ENCODE peak calls at places on chromosomes 16 and 17, in seven cellular contexts. A is sigmoid colon, Y is SK-N-SH, B is GM23338, X is GM12878, N is HCT116, S is prostate gland. T is an unnamed sample.

GRCh38 chr16:10641953-10642949 is 52.5 kb downstream of the TEKT5 start:
- DNase-seq in X (no peak), N (no peak), Y (no peak), S (no peak), B (peak; percentile 76), A (no peak), T (no peak)

GRCh38 chr17:62724398-62725146 is 83.5 kb downstream of the MARCHF10 start:
- DNase-seq in B (no peak), N (no peak), S (peak; percentile 53), X (peak; percentile 91), A (peak; percentile 12), Y (no peak), T (no peak)

GRCh38 chr17:7250655-7251329 is 742 bp downstream of the CTDNEP1 start:
- DNase-seq in B (peak; percentile 27), Y (no peak), A (no peak), N (no peak), X (no peak), S (no peak), T (no peak)

GRCh38 chr16:86761117-86761971 is 183.0 kb downstream of the FOXL1 start:
- DNase-seq in N (peak; percentile 51), Y (peak; percentile 73), B (peak; percentile 84), A (no peak), X (no peak), S (no peak), T (no peak)

GRCh38 chr16:819336-819735 is 18.8 kb upstream of the GNG13 start:
- DNase-seq in S (no peak), A (no peak), Y (no peak), N (no peak), X (no peak), B (no peak), T (no peak)

GRCh38 chr16:87123356-87124001 is 193.7 kb downstream of the C16orf95 start:
- DNase-seq in N (no peak), A (peak; percentile 24), B (no peak), X (no peak), S (no peak), Y (no peak), T (no peak)

GRCh38 chr17:36665417-36665816 is 64.0 kb downstream of the MRM1 start:
- DNase-seq in A (no peak), Y (no peak), X (no peak), S (no peak), B (no peak), N (no peak), T (no peak)

GRCh38 chr16:20941635-20941926 is 41.0 kb downstream of the LYRM1 start:
- DNase-seq in B (no peak), A (no peak), N (no peak), X (no peak), S (no peak), Y (no peak), T (no peak)

GRCh38 chr17:1720856-1721386 is 3.6 kb upstream of the WDR81 start:
- DNase-seq in S (peak; percentile 56), Y (no peak), X (no peak), N (peak; percentile 61), A (peak; percentile 82), B (peak; percentile 77), T (no peak)

GRCh38 chr16:66572356-66572755 is 6.1 kb downstream of the CMTM1 start:
- DNase-seq in A (no peak), Y (no peak), N (no peak), S (no peak), B (no peak), X (no peak), T (no peak)

GRCh38 chr17:27994586-27994985 is 47.9 kb upstream of the NLK start:
- DNase-seq in X (no peak), S (no peak), N (no peak), B (no peak), A (no peak), Y (no peak), T (no peak)

GRCh38 chr17:56851008-56851407 is 17.1 kb downstream of the DGKE start:
- DNase-seq in B (no peak), S (no peak), Y (no peak), A (no peak), X (no peak), N (no peak), T (no peak)

GRCh38 chr17:36946726-36947091 is 2.0 kb upstream of the AATF start:
- DNase-seq in B (peak; percentile 62), Y (no peak), A (no peak), S (no peak), N (no peak), X (no peak), T (no peak)

GRCh38 chr16:610513-611381 is 20.0 kb upstream of the WFIKKN1 start:
- DNase-seq in A (peak; percentile 72), B (peak; percentile 88), X (no peak), Y (peak; percentile 78), N (no peak), S (no peak), T (no peak)

GRCh38 chr17:63516910-63517824 is 6.0 kb upstream of the KCNH6 start:
- DNase-seq in B (no peak), S (no peak), N (peak; percentile 86), X (peak; percentile 19), Y (no peak), A (no peak), T (no peak)

GRCh38 chr17:11986939-11987329 is 10.3 kb downstream of the ZNF18 start:
- DNase-seq in S (no peak), X (no peak), N (peak; percentile 32), Y (peak; percentile 41), A (no peak), B (peak; percentile 70), T (no peak)

GRCh38 chr16:15482068-15482747 is 47.8 kb downstream of the BMERB1 start:
- DNase-seq in A (peak; percentile 85), S (peak; percentile 4), X (no peak), N (peak; percentile 99), Y (peak; percentile 28), B (peak; percentile 75), T (no peak)

GRCh38 chr17:48025040-48025903 is 12.3 kb downstream of the COPZ2 start:
- DNase-seq in X (peak; percentile 70), Y (peak; percentile 97), A (peak; percentile 99), B (peak; percentile 93), S (peak; percentile 97), N (peak; percentile 98), T (peak; percentile 93)

GRCh38 chr17:69854381-69854780 is 220.6 kb upstream of the KCNJ16 start:
- DNase-seq in B (no peak), X (no peak), A (no peak), Y (no peak), N (no peak), S (no peak), T (no peak)

GRCh38 chr16:88331989-88332920 is 50.5 kb upstream of the ZNF469 start:
- DNase-seq in S (peak; percentile 66), B (no peak), X (no peak), Y (no peak), A (peak; percentile 87), N (peak; percentile 88), T (no peak)
- TF ChIP-seq POLR2AphosphoS5 in S (peak; percentile 82), B (no peak), X (no peak), Y (peak; percentile 89), A (peak; percentile 63), N (peak; percentile 45), T (no peak)

GRCh38 chr17:77145635-77146632 is 5.2 kb downstream of the SEC14L1 start:
- DNase-seq in X (peak; percentile 71), Y (peak; percentile 44), B (peak; percentile 65), S (peak; percentile 30), A (peak; percentile 83), N (no peak), T (no peak)
- TF ChIP-seq CTCF in X (no peak), Y (peak; percentile 50), B (no peak), S (peak; percentile 8), A (no peak), N (no peak), T (no peak)

DNA sequence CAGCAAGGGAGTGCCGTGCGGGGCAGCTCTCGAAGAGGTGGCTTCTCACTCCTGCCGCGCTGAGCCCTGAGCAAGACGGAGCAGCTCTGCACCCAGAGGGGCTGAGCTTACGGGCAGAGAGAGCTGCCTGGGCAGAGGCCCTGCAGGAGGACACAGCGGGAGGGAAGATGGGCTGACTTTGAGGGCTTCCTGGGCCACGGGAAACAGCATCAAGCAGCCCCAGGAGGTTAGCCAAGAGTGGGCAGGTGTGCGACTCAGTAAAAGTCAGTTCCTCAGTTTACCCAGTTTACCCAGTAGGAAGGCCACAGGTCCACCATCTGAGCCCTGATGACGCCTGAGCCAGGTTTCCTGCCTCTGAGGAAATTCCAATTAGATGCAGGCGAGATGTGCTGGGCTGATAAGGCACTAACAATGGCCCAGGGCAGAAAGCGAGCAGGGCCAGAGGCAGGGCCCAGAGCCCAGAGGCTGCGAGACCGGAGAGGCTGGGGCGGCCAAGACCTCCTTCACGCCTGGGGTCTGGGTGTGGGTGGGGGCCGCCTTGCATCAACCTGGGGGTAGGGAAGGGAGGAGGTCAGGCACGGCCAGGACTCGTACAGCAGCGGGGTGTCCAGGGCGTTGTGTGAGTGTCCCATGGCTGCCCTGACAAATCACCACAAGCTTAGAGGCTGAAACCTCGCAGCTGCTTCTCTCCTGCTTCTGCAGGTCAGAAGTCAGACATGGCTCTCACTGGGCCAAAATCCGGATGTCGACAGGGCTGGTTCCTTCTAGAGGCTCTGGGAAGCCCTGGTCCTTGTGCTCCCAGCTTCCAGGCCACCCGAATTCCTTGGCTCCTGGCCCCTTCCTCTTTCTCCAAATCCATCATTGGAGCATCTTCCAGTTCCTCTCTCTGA is 32.0 kb upstream of the CIBAR2 start:
- DNase-seq in S (no peak), Y (no peak), B (no peak), N (no peak), X (no peak), A (no peak), T (no peak)
- TF ChIP-seq POLR2AphosphoS5 in S (no peak), Y (no peak), B (no peak), N (no peak), X (no peak), A (no peak), T (no peak)

GRCh38 chr16:80824623-80825364 is 20.4 kb upstream of the CDYL2 start:
- DNase-seq in X (peak; percentile 7), B (peak; percentile 81), N (peak; percentile 64), Y (peak; percentile 38), S (peak; percentile 53), A (no peak), T (no peak)
- TF ChIP-seq CTCF in X (peak; percentile 74), B (peak; percentile 86), N (peak; percentile 84), Y (peak; percentile 84), S (peak; percentile 78), A (peak; percentile 42), T (peak; percentile 78)

DNA sequence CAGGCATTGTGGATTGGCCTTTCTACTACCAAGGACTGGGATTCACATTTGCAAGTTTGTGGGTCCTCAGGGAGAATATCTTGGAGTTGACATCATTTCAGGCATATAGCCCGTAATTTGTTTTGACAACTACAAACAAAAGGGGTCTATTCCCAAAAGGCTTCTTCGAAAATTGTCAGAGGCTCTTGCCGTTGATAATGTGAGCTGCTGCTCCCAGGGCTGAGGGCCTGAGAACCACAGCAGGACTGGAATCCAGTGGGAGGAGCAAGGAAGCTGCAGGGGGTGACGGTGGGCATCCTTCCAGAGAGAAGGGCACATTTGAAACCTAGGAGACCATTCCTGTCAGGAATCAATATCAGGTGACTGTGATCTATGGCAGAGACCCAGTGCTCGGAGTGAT is 761.6 kb upstream of the RBFOX1 start:
- DNase-seq in Y (no peak), X (no peak), A (no peak), B (peak; percentile 22), S (no peak), N (no peak), T (no peak)
- TF ChIP-seq POLR2AphosphoS5 in Y (no peak), X (no peak), A (no peak), B (no peak), S (no peak), N (no peak), T (no peak)